ENCODE peak calls at places on chromosomes 11 and 22, in nine cellular contexts. E, B, M, L, V, Q, Z, I and S are unnamed samples.

GRCh38 chr11:96168623-96169022 is 174.4 kb downstream of the MAML2 start:
- DNase-seq in E (no peak), Q (no peak), Z (no peak), I (peak), V (no peak), M (no peak), B (no peak), L (no peak), S (no peak)

GRCh38 chr11:73429121-73429740 is 53.0 kb downstream of the RELT start:
- DNase-seq in M (no peak), L (no peak), Z (no peak), Q (no peak), B (no peak), E (no peak), I (no peak), V (no peak), S (no peak)

GRCh38 chr11:59872076-59872475 is 5.8 kb upstream of the TCN1 start:
- DNase-seq in Q (no peak), L (no peak), E (no peak), I (no peak), V (no peak), M (no peak), B (no peak), Z (no peak), S (no peak)

GRCh38 chr11:74460481-74461154 is 6.7 kb downstream of the KCNE3 start:
- DNase-seq in L (no peak), Z (no peak), E (no peak), V (no peak), M (no peak), Q (no peak), B (no peak), I (peak), S (no peak)

GRCh38 chr11:59953463-59954218 is 10.2 kb upstream of the OOSP4A start:
- DNase-seq in V (no peak), Q (no peak), I (no peak), M (no peak), L (no peak), B (no peak), Z (no peak), E (no peak), S (no peak)

GRCh38 chr11:10885703-10886363 is 28.0 kb upstream of the ZBED5 start:
- DNase-seq in L (no peak), M (no peak), I (peak), V (no peak), Q (no peak), E (no peak), B (no peak), Z (peak), S (no peak)

GRCh38 chr22:32698926-32699619 is 102.4 kb upstream of the TIMP3 start:
- DNase-seq in E (no peak), L (no peak), I (peak), Q (peak), Z (no peak), B (no peak), V (no peak), M (no peak), S (no peak)

GRCh38 chr22:18024956-18025720 is 777 bp upstream of the MICAL3 start:
- DNase-seq in B (no peak), M (no peak), V (no peak), Q (no peak), L (no peak), E (no peak), Z (no peak), I (no peak), S (no peak)

GRCh38 chr11:14029971-14030531 is 67.5 kb downstream of the SPON1 start:
- DNase-seq in Z (no peak), Q (peak), L (peak), E (no peak), M (no peak), V (no peak), I (peak), B (no peak), S (no peak)

GRCh38 chr11:133946541-133947297 is 10.0 kb downstream of the IGSF9B start:
- DNase-seq in I (no peak), V (no peak), E (peak), Q (no peak), Z (no peak), L (peak), B (peak), M (no peak), S (peak)

GRCh38 chr11:28343304-28344233 is 235.4 kb downstream of the METTL15 start:
- DNase-seq in I (peak), Q (no peak), B (no peak), M (no peak), L (no peak), Z (no peak), E (no peak), V (no peak), S (no peak)

GRCh38 chr11:69245491-69246345 is 48.2 kb upstream of the MYEOV start:
- DNase-seq in L (no peak), Z (no peak), I (no peak), M (no peak), Q (peak), B (no peak), V (no peak), E (no peak), S (no peak)

GRCh38 chr22:30424471-30425326 is 869 bp upstream of the MTFP1 start:
- DNase-seq in V (no peak), I (no peak), Z (peak), E (peak), M (no peak), L (no peak), B (no peak), Q (no peak), S (no peak)

GRCh38 chr11:12787847-12788246 is 113.6 kb downstream of the TEAD1 start:
- DNase-seq in L (no peak), B (no peak), V (no peak), E (no peak), Z (no peak), Q (no peak), M (no peak), I (peak), S (no peak)

GRCh38 chr22:39253427-39254070 is 8.8 kb upstream of the PDGFB start:
- DNase-seq in Z (no peak), B (peak), E (peak), I (peak), M (no peak), Q (no peak), L (no peak), V (no peak), S (peak)

GRCh38 chr11:75855191-75855590 is 40.2 kb downstream of the UVRAG start:
- DNase-seq in M (no peak), E (no peak), Q (no peak), Z (no peak), L (no peak), V (no peak), I (no peak), B (no peak), S (no peak)

GRCh38 chr11:33732176-33732575 is 4.0 kb downstream of the CD59 start:
- DNase-seq in Q (no peak), E (no peak), B (no peak), I (no peak), M (no peak), L (no peak), Z (no peak), V (no peak), S (no peak)